ENCODE peak calls at places on chromosomes 11 and 22, in four cellular contexts. One of them, this sample, is unnamed.

GRCh38 chr11:10181811-10182210 is 112.2 kb downstream of the SBF2 start:
- DNase-seq in GM12878: no peak
- DNase-seq in K562: no peak
- DNase-seq in HEK293T: no peak
- DNase-seq in this sample: peak; percentile 32

GRCh38 chr11:66546368-66546965 is at the start of gene ACTN3:
- DNase-seq in K562: peak; percentile 56
- DNase-seq in GM12878: no peak
- DNase-seq in HEK293T: no peak
- DNase-seq in this sample: peak; percentile 17

GRCh38 chr11:74611369-74611861 is 19.0 kb downstream of the POLD3 start:
- DNase-seq in HEK293T: peak; percentile 11
- DNase-seq in K562: no peak
- DNase-seq in GM12878: no peak
- DNase-seq in this sample: peak; percentile 36

GRCh38 chr11:75561426-75562047 is 516 bp upstream of the SERPINH1 start:
- DNase-seq in GM12878: no peak
- DNase-seq in HEK293T: no peak
- DNase-seq in K562: no peak
- DNase-seq in this sample: no peak

GRCh38 chr11:116478676-116479075 is 294.1 kb downstream of the BUD13 start:
- DNase-seq in K562: no peak
- DNase-seq in HEK293T: no peak
- DNase-seq in GM12878: no peak
- DNase-seq in this sample: no peak

GRCh38 chr22:45124176-45124857 is 39.4 kb upstream of the NUP50 start:
- DNase-seq in K562: no peak
- DNase-seq in HEK293T: no peak
- DNase-seq in GM12878: no peak
- DNase-seq in this sample: no peak

GRCh38 chr11:61294717-61295595 is at the start of gene VWCE:
- DNase-seq in GM12878: no peak
- DNase-seq in HEK293T: no peak
- DNase-seq in K562: no peak
- DNase-seq in this sample: peak; percentile 76

GRCh38 chr22:37431811-37432707 is 4.8 kb upstream of the ELFN2 start:
- DNase-seq in K562: no peak
- DNase-seq in GM12878: no peak
- DNase-seq in HEK293T: no peak
- DNase-seq in this sample: peak; percentile 19

GRCh38 chr11:19769820-19770219 is 57.2 kb downstream of the NAV2 start:
- DNase-seq in K562: no peak
- DNase-seq in HEK293T: no peak
- DNase-seq in GM12878: no peak
- DNase-seq in this sample: no peak

GRCh38 chr22:27581688-27582087 is 219.9 kb downstream of the MN1 start:
- DNase-seq in HEK293T: no peak
- DNase-seq in GM12878: no peak
- DNase-seq in K562: no peak
- DNase-seq in this sample: no peak

GRCh38 chr11:23954317-23954716 is 542.5 kb upstream of the LUZP2 start:
- DNase-seq in GM12878: no peak
- DNase-seq in K562: no peak
- DNase-seq in HEK293T: no peak
- DNase-seq in this sample: no peak

GRCh38 chr22:41387341-41387740 is 5.6 kb downstream of the TEF start:
- DNase-seq in GM12878: no peak
- DNase-seq in K562: no peak
- DNase-seq in HEK293T: no peak
- DNase-seq in this sample: no peak

GRCh38 chr22:24592144-24592845 is 578 bp downstream of the LRRC75B start:
- DNase-seq in K562: no peak
- DNase-seq in GM12878: no peak
- DNase-seq in HEK293T: no peak
- DNase-seq in this sample: no peak

GRCh38 chr11:21625982-21626381 is 566.9 kb upstream of the ANO5 start:
- DNase-seq in GM12878: no peak
- DNase-seq in HEK293T: no peak
- DNase-seq in K562: no peak
- DNase-seq in this sample: no peak

GRCh38 chr11:6637871-6638270 is 17.7 kb downstream of the DCHS1 start:
- DNase-seq in K562: no peak
- DNase-seq in HEK293T: no peak
- DNase-seq in GM12878: no peak
- DNase-seq in this sample: no peak

GRCh38 chr11:14065153-14065552 is 102.6 kb downstream of the SPON1 start:
- DNase-seq in K562: no peak
- DNase-seq in GM12878: no peak
- DNase-seq in HEK293T: no peak
- DNase-seq in this sample: no peak

GRCh38 chr11:128776434-128777284 is 82.8 kb downstream of the FLI1 start:
- DNase-seq in K562: peak; percentile 56
- DNase-seq in GM12878: no peak
- DNase-seq in HEK293T: peak; percentile 26
- DNase-seq in this sample: no peak

GRCh38 chr11:83609181-83609580 is 323.0 kb upstream of the CCDC90B start:
- DNase-seq in HEK293T: no peak
- DNase-seq in K562: no peak
- DNase-seq in GM12878: no peak
- DNase-seq in this sample: no peak

GRCh38 chr11:94218372-94218771 is 86.0 kb upstream of the IZUMO1R start:
- DNase-seq in HEK293T: no peak
- DNase-seq in GM12878: no peak
- DNase-seq in K562: no peak
- DNase-seq in this sample: no peak

DNA sequence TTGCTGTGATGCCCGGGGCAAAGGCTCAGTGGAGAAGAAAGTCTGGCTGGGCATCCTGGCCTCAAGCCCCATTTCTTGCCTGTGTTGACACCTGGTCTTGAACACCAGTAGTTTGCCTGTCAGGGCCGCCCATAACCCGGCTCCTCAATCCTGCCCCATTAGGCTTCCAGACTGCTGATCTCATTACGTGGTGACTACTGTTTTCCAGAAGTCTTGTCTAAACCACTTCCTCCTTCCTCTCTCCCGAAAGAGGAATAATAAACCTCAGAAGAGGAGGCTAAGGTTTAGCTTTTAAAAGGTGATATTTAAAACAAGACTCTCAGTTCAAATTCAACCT is 97.7 kb downstream of the CD44 start:
- DNase-seq in HEK293T: no peak
- DNase-seq in K562: no peak
- DNase-seq in GM12878: no peak
- DNase-seq in this sample: no peak
- TF ChIP-seq TARDBP in HEK293T: no peak
- TF ChIP-seq TARDBP in K562: no peak
- TF ChIP-seq TARDBP in GM12878: no peak
- TF ChIP-seq TARDBP in this sample: no peak

GRCh38 chr11:65445101-65445603 is 22.6 kb downstream of the NEAT1 start:
- DNase-seq in GM12878: no peak
- DNase-seq in HEK293T: no peak
- DNase-seq in K562: no peak
- DNase-seq in this sample: no peak

GRCh38 chr11:65448074-65448417 is 25.4 kb downstream of the NEAT1 start:
- DNase-seq in K562: no peak
- DNase-seq in HEK293T: no peak
- DNase-seq in GM12878: no peak
- DNase-seq in this sample: no peak

GRCh38 chr11:65444314-65445051 is 21.9 kb downstream of the NEAT1 start:
- DNase-seq in K562: no peak
- DNase-seq in HEK293T: no peak
- DNase-seq in GM12878: no peak
- DNase-seq in this sample: no peak

GRCh38 chr11:65446446-65447277 is 24.1 kb downstream of the NEAT1 start:
- DNase-seq in HEK293T: no peak
- DNase-seq in GM12878: no peak
- DNase-seq in K562: no peak
- DNase-seq in this sample: no peak

GRCh38 chr11:65445604-65446445 is 23.2 kb downstream of the NEAT1 start:
- DNase-seq in GM12878: no peak
- DNase-seq in HEK293T: no peak
- DNase-seq in K562: no peak
- DNase-seq in this sample: no peak
- TF ChIP-seq FOXM1 in GM12878: no peak
- TF ChIP-seq FOXM1 in HEK293T: no peak
- TF ChIP-seq FOXM1 in K562: no peak
- TF ChIP-seq FOXM1 in this sample: no peak

GRCh38 chr11:2074266-2074825 is 64.8 kb downstream of the IGF2 start:
- DNase-seq in K562: peak; percentile 67
- DNase-seq in GM12878: no peak
- DNase-seq in HEK293T: peak; percentile 49
- DNase-seq in this sample: no peak
- TF ChIP-seq TARDBP in K562: no peak
- TF ChIP-seq TARDBP in GM12878: no peak
- TF ChIP-seq TARDBP in HEK293T: no peak
- TF ChIP-seq TARDBP in this sample: no peak

DNA sequence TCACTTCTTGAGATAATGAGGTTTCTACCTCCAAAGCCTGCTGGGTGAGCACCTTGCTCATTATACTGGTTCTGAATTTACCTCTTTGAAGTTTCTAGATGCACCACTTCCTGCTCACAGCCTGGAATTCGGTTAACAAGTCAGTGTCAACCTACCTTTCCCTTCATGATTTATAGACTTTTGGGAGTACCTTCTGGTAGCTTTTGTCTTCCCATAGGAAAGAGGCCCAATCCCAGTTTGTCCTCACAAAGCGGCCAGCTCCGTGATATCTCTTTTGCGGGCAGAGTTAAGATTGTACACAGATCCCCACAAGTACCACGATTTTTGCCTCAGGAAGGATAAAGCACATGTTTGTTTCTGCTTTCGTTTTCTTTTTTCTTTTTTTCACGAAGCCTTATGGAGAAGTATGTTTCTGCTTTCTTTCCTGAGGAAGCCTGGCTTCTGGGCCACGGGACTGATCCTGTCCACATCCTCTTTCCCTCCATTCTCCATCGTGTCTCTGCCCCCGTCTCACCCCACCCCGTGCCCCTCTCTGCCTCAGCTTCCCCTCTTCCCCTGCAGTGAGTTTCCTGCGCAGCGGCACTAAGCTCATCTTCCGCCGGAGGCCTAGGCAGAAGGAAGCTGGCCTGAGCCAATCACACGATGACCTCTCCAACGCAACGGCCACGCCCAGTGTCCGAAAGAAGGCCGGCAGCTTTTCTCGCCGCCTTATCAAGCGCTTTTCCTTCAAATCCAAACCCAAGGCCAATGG is 5.7 kb upstream of the HINFP start:
- DNase-seq in GM12878: no peak
- DNase-seq in HEK293T: no peak
- DNase-seq in K562: no peak
- DNase-seq in this sample: no peak
- TF ChIP-seq FOXM1 in GM12878: no peak
- TF ChIP-seq FOXM1 in HEK293T: no peak
- TF ChIP-seq FOXM1 in K562: no peak
- TF ChIP-seq FOXM1 in this sample: no peak